ENCODE peak calls at places on chromosomes 11 and 22, in five cellular contexts. X is HEK293T, I is left lung, W is NCI-H2081, T is NCI-H187. S is an unnamed sample.

GRCh38 chr22:38879102-38879729 is 7.2 kb upstream of the CBX6 start:
- DNase-seq in X (no peak), T (no peak), W (no peak), I (no peak), S (no peak)

GRCh38 chr22:36160499-36160942 is at the start of gene APOL3:
- DNase-seq in X (no peak), I (no peak), W (no peak), T (no peak), S (no peak)

GRCh38 chr22:46067159-46068111 is 82.9 kb upstream of the PPARA start:
- DNase-seq in T (no peak), I (peak), X (no peak), W (no peak), S (no peak)

GRCh38 chr22:22546490-22546889 is 12.6 kb downstream of the PRAME start:
- DNase-seq in W (no peak), X (no peak), T (no peak), I (no peak), S (no peak)

GRCh38 chr11:65557280-65558001 is 718 bp downstream of the LTBP3 start:
- DNase-seq in I (no peak), X (no peak), W (no peak), T (no peak), S (peak)

GRCh38 chr11:83865636-83866461 is 579.7 kb upstream of the CCDC90B start:
- DNase-seq in X (no peak), T (no peak), W (no peak), I (no peak), S (no peak)

GRCh38 chr11:127345819-127346459 is 345.4 kb upstream of the KIRREL3 start:
- DNase-seq in T (no peak), I (no peak), X (peak), W (peak), S (peak)

GRCh38 chr22:49780281-49780991 is 47.2 kb downstream of the BRD1 start:
- DNase-seq in X (no peak), T (no peak), I (peak), W (no peak), S (no peak)

GRCh38 chr22:45263790-45264269 is 20.9 kb upstream of the UPK3A start:
- DNase-seq in W (no peak), T (no peak), I (peak), X (peak), S (peak)

GRCh38 chr11:115170133-115170815 is 333.9 kb downstream of the CADM1 start:
- DNase-seq in W (peak), I (no peak), X (peak), T (no peak), S (peak)

GRCh38 chr11:34439521-34440258 is 956 bp downstream of the CAT start:
- DNase-seq in I (no peak), X (no peak), T (no peak), W (no peak), S (peak)

GRCh38 chr11:75673977-75674582 is 5.2 kb upstream of the MAP6 start:
- DNase-seq in T (no peak), X (no peak), W (no peak), I (no peak), S (no peak)

GRCh38 chr11:69642913-69643632 is 2.1 kb downstream of the CCND1 start:
- DNase-seq in I (peak), W (peak), X (peak), T (no peak), S (peak)

GRCh38 chr11:8567597-8568198 is 26.3 kb downstream of the STK33 start:
- DNase-seq in X (no peak), I (no peak), W (no peak), T (no peak), S (no peak)

GRCh38 chr11:130548491-130548833 is 100.0 kb downstream of the ADAMTS15 start:
- DNase-seq in I (no peak), X (no peak), W (no peak), T (no peak), S (no peak)

GRCh38 chr22:44380716-44381500 is 68.2 kb upstream of the SHISAL1 start:
- DNase-seq in X (no peak), W (peak), I (peak), T (no peak), S (no peak)

GRCh38 chr11:68950268-68950667 is 30.5 kb downstream of the MRGPRD start:
- DNase-seq in X (peak), T (no peak), I (no peak), W (no peak), S (no peak)

GRCh38 chr22:46052801-46053562 is 76.0 kb upstream of the WNT7B start:
- DNase-seq in T (no peak), X (no peak), W (no peak), I (peak), S (peak)

GRCh38 chr22:47299879-47300697 is 537.6 kb downstream of the TBC1D22A start:
- DNase-seq in I (no peak), T (no peak), X (no peak), W (no peak), S (no peak)

GRCh38 chr22:34808618-34809017 is 257.3 kb upstream of the ISX start:
- DNase-seq in I (no peak), X (no peak), W (no peak), T (no peak), S (no peak)

GRCh38 chr11:126341760-126342161 is 13.7 kb upstream of the ST3GAL4 start:
- DNase-seq in I (no peak), T (no peak), X (no peak), W (no peak), S (no peak)

GRCh38 chr22:46749682-46750529 is 11.9 kb upstream of the CERK start:
- DNase-seq in W (no peak), I (peak), X (no peak), T (no peak), S (no peak)

GRCh38 chr11:116730241-116730561 is 42.6 kb downstream of the BUD13 start:
- DNase-seq in W (no peak), T (no peak), I (no peak), X (no peak), S (no peak)

GRCh38 chr11:13465909-13466371 is 2.9 kb upstream of the BTBD10 start:
- DNase-seq in W (peak), I (no peak), X (peak), T (no peak), S (peak)

GRCh38 chr22:21755855-21756284 is 20.3 kb upstream of the YPEL1 start:
- DNase-seq in T (no peak), W (no peak), I (no peak), X (no peak), S (no peak)

GRCh38 chr11:46247664-46248063 is 29.8 kb upstream of the CREB3L1 start:
- DNase-seq in W (peak), I (no peak), T (peak), X (no peak), S (peak)

GRCh38 chr11:65863889-65864757 is 3.9 kb downstream of the MUS81 start:
- DNase-seq in T (no peak), X (no peak), W (no peak), I (peak), S (no peak)

GRCh38 chr22:23220485-23221350 is 40.4 kb downstream of the BCR start:
- DNase-seq in T (no peak), W (no peak), X (no peak), I (no peak), S (no peak)

GRCh38 chr11:79626135-79626748 is 185.4 kb upstream of the TENM4 start:
- DNase-seq in I (no peak), W (no peak), X (no peak), T (no peak), S (no peak)

GRCh38 chr11:28535677-28536076 is 427.5 kb downstream of the METTL15 start:
- DNase-seq in T (no peak), X (no peak), W (no peak), I (no peak), S (no peak)

S was measured in NCI-H526.